ENCODE peak calls at places on chromosomes 2 and 18, in five cellular contexts. L is effector memory CD8-positive, alpha-beta T cell; D is GM23338; S is activated CD4-positive, CD25-positive, alpha-beta regulatory T cell; M is IMR-90. U is an unnamed sample.

GRCh38 chr18:74499633-74500032 is 3.5 kb downstream of the CNDP2 start:
- DNase-seq in L (peak; percentile 19), D (no peak), S (no peak), M (no peak), U (peak; percentile 64)

GRCh38 chr2:174007010-174007409 is 41.8 kb upstream of the SP3 start:
- DNase-seq in L (no peak), D (no peak), S (no peak), M (no peak), U (no peak)

GRCh38 chr2:73983322-73984202 is 1.1 kb upstream of the TET3 start:
- DNase-seq in L (no peak), D (peak; percentile 77), S (no peak), M (no peak), U (no peak)

GRCh38 chr2:48107326-48107925 is 201.1 kb upstream of the FBXO11 start:
- DNase-seq in L (no peak), D (peak; percentile 47), S (no peak), M (peak; percentile 77), U (no peak)

GRCh38 chr2:68157002-68157401 is 686 bp upstream of the PNO1 start:
- DNase-seq in L (no peak), D (peak; percentile 77), S (no peak), M (peak; percentile 16), U (no peak)

GRCh38 chr18:70073442-70073841 is 125.8 kb upstream of the CD226 start:
- DNase-seq in L (no peak), D (no peak), S (no peak), M (no peak), U (no peak)

GRCh38 chr2:159218389-159218788 is 68.1 kb downstream of the WDSUB1 start:
- DNase-seq in L (no peak), D (no peak), S (no peak), M (no peak), U (no peak)

GRCh38 chr2:164496421-164496820 is 124.9 kb downstream of the GRB14 start:
- DNase-seq in L (no peak), D (no peak), S (no peak), M (no peak), U (no peak)

GRCh38 chr18:71597219-71597618 is 946.9 kb downstream of the CBLN2 start:
- DNase-seq in L (no peak), D (no peak), S (no peak), M (no peak), U (no peak)

GRCh38 chr18:79577451-79578395 is 101.9 kb upstream of the CTDP1 start:
- DNase-seq in L (no peak), D (no peak), S (no peak), M (peak; percentile 49), U (no peak)

GRCh38 chr2:238786379-238786778 is 61.5 kb upstream of the TWIST2 start:
- DNase-seq in L (no peak), D (no peak), S (no peak), M (no peak), U (no peak)

GRCh38 chr2:219737270-219737691 is 109.9 kb downstream of the SLC4A3 start:
- DNase-seq in L (no peak), D (peak; percentile 24), S (no peak), M (peak; percentile 43), U (no peak)

GRCh38 chr18:28766027-28766426 is 589.1 kb upstream of the CDH2 start:
- DNase-seq in L (no peak), D (no peak), S (no peak), M (peak; percentile 12), U (no peak)

GRCh38 chr2:120605231-120605935 is 130.3 kb upstream of the GLI2 start:
- DNase-seq in L (no peak), D (no peak), S (no peak), M (peak; percentile 31), U (no peak)

GRCh38 chr2:41170589-41170988 is 718.7 kb upstream of the SLC8A1 start:
- DNase-seq in L (no peak), D (no peak), S (no peak), M (no peak), U (no peak)

GRCh38 chr2:240989451-240990265 is 8.8 kb upstream of the SNED1 start:
- DNase-seq in L (no peak), D (peak; percentile 63), S (no peak), M (peak; percentile 16), U (no peak)

GRCh38 chr18:32049393-32050161 is 31.0 kb downstream of the RNF125 start:
- DNase-seq in L (peak; percentile 6), D (no peak), S (no peak), M (no peak), U (no peak)

GRCh38 chr2:74577448-74577847 is 22.9 kb downstream of the DOK1 start:
- DNase-seq in L (no peak), D (no peak), S (no peak), M (peak; percentile 64), U (no peak)

GRCh38 chr2:80120866-80121265 is 183.7 kb downstream of the LRRTM1 start:
- DNase-seq in L (no peak), D (no peak), S (no peak), M (no peak), U (no peak)

GRCh38 chr2:240551809-240552208 is 6.0 kb downstream of the ANKMY1 start:
- DNase-seq in L (no peak), D (no peak), S (no peak), M (no peak), U (no peak)

U was measured in activated CD8-positive, alpha-beta memory T cell treated with anti-CD3 and anti-CD28 coated beads, Interleukin-2, amount 50 U/mL, for 48 hours.